ENCODE peak calls at places on chromosome 10, in four cellular contexts. One of them, this sample, is unnamed.

GRCh38 chr10:74888947-74889661 is 62.7 kb downstream of the KAT6B start:
- DNase-seq in H1: no peak
- DNase-seq in GM12878: no peak
- DNase-seq in HepG2: peak; percentile 20
- DNase-seq in this sample: no peak

GRCh38 chr10:14873090-14873760 is 5.4 kb upstream of the SUV39H2 start:
- DNase-seq in H1: no peak
- DNase-seq in GM12878: no peak
- DNase-seq in HepG2: no peak
- DNase-seq in this sample: no peak

GRCh38 chr10:11210211-11210922 is 192.7 kb downstream of the CELF2 start:
- DNase-seq in H1: no peak
- DNase-seq in GM12878: no peak
- DNase-seq in HepG2: no peak
- DNase-seq in this sample: no peak

GRCh38 chr10:30127120-30127541 is 67.7 kb upstream of the JCAD start:
- DNase-seq in H1: no peak
- DNase-seq in GM12878: no peak
- DNase-seq in HepG2: no peak
- DNase-seq in this sample: no peak

GRCh38 chr10:61975107-61975932 is 73.8 kb downstream of the ARID5B start:
- DNase-seq in H1: no peak
- DNase-seq in GM12878: no peak
- DNase-seq in HepG2: no peak
- DNase-seq in this sample: no peak

GRCh38 chr10:6755891-6756460 is 175.9 kb upstream of the PRKCQ start:
- DNase-seq in H1: no peak
- DNase-seq in GM12878: no peak
- DNase-seq in HepG2: no peak
- DNase-seq in this sample: no peak

GRCh38 chr10:13253726-13254125 is 19.6 kb upstream of the UCMA start:
- DNase-seq in H1: no peak
- DNase-seq in GM12878: no peak
- DNase-seq in HepG2: no peak
- DNase-seq in this sample: no peak

GRCh38 chr10:48555310-48556042 is 49.4 kb downstream of the ARHGAP22 start:
- DNase-seq in H1: peak; percentile 42
- DNase-seq in GM12878: no peak
- DNase-seq in HepG2: no peak
- DNase-seq in this sample: no peak

GRCh38 chr10:48289652-48290238 is 15.2 kb upstream of the FRMPD2 start:
- DNase-seq in H1: peak; percentile 88
- DNase-seq in GM12878: no peak
- DNase-seq in HepG2: peak; percentile 54
- DNase-seq in this sample: peak; percentile 48

GRCh38 chr10:61217851-61218565 is 235.2 kb downstream of the TMEM26 start:
- DNase-seq in H1: no peak
- DNase-seq in GM12878: no peak
- DNase-seq in HepG2: no peak
- DNase-seq in this sample: no peak

GRCh38 chr10:78021201-78021600 is 8.1 kb downstream of the POLR3A start:
- DNase-seq in H1: no peak
- DNase-seq in GM12878: no peak
- DNase-seq in HepG2: no peak
- DNase-seq in this sample: no peak

GRCh38 chr10:5559642-5560141 is 34.9 kb downstream of the CALML3 start:
- DNase-seq in H1: no peak
- DNase-seq in GM12878: no peak
- DNase-seq in HepG2: no peak
- DNase-seq in this sample: no peak

GRCh38 chr10:62817120-62817762 is 1.1 kb upstream of the EGR2 start:
- DNase-seq in H1: peak; percentile 59
- DNase-seq in GM12878: no peak
- DNase-seq in HepG2: no peak
- DNase-seq in this sample: no peak

GRCh38 chr10:78660446-78661106 is 408.2 kb upstream of the ZMIZ1 start:
- DNase-seq in H1: no peak
- DNase-seq in GM12878: no peak
- DNase-seq in HepG2: no peak
- DNase-seq in this sample: no peak

GRCh38 chr10:75634947-75635346 is 203.5 kb downstream of the LRMDA start:
- DNase-seq in H1: no peak
- DNase-seq in GM12878: no peak
- DNase-seq in HepG2: peak; percentile 21
- DNase-seq in this sample: no peak

GRCh38 chr10:107653832-107654287 is 489.4 kb upstream of the SORCS1 start:
- DNase-seq in H1: no peak
- DNase-seq in GM12878: peak; percentile 37
- DNase-seq in HepG2: no peak
- DNase-seq in this sample: no peak

GRCh38 chr10:23445591-23445990 is 6.7 kb downstream of the OTUD1 start:
- DNase-seq in H1: no peak
- DNase-seq in GM12878: no peak
- DNase-seq in HepG2: no peak
- DNase-seq in this sample: no peak

GRCh38 chr10:31707578-31708411 is 220.8 kb downstream of the ARHGAP12 start:
- DNase-seq in H1: no peak
- DNase-seq in GM12878: peak; percentile 90
- DNase-seq in HepG2: no peak
- DNase-seq in this sample: peak; percentile 57

GRCh38 chr10:27607591-27607990 is 103.5 kb downstream of the RAB18 start:
- DNase-seq in H1: no peak
- DNase-seq in GM12878: no peak
- DNase-seq in HepG2: no peak
- DNase-seq in this sample: no peak

GRCh38 chr10:116892873-116893685 is 43.8 kb downstream of the ENO4 start:
- DNase-seq in H1: no peak
- DNase-seq in GM12878: no peak
- DNase-seq in HepG2: no peak
- DNase-seq in this sample: no peak

GRCh38 chr10:33309410-33309809 is 25.1 kb downstream of the NRP1 start:
- DNase-seq in H1: no peak
- DNase-seq in GM12878: no peak
- DNase-seq in HepG2: no peak
- DNase-seq in this sample: no peak

GRCh38 chr10:61900829-61901783 is at the start of gene ARID5B:
- DNase-seq in H1: peak; percentile 48
- DNase-seq in GM12878: no peak
- DNase-seq in HepG2: peak; percentile 68
- DNase-seq in this sample: no peak

GRCh38 chr10:86971146-86971991 is 3.1 kb downstream of the ADIRF start:
- DNase-seq in H1: peak; percentile 77
- DNase-seq in GM12878: peak; percentile 55
- DNase-seq in HepG2: no peak
- DNase-seq in this sample: no peak

GRCh38 chr10:33812586-33812985 is 478.1 kb upstream of the NRP1 start:
- DNase-seq in H1: no peak
- DNase-seq in GM12878: no peak
- DNase-seq in HepG2: no peak
- DNase-seq in this sample: no peak

GRCh38 chr10:6513509-6513908 is 66.6 kb downstream of the PRKCQ start:
- DNase-seq in H1: no peak
- DNase-seq in GM12878: no peak
- DNase-seq in HepG2: no peak
- DNase-seq in this sample: no peak

GRCh38 chr10:75723319-75723965 is 292.0 kb downstream of the LRMDA start:
- DNase-seq in H1: no peak
- DNase-seq in GM12878: no peak
- DNase-seq in HepG2: no peak
- DNase-seq in this sample: no peak

GRCh38 chr10:9331583-9332008 is 1277.1 kb downstream of the GATA3 start:
- DNase-seq in H1: no peak
- DNase-seq in GM12878: no peak
- DNase-seq in HepG2: peak; percentile 21
- DNase-seq in this sample: peak; percentile 6

GRCh38 chr10:128147669-128148068 is 21.4 kb upstream of the MKI67 start:
- DNase-seq in H1: no peak
- DNase-seq in GM12878: no peak
- DNase-seq in HepG2: no peak
- DNase-seq in this sample: no peak

GRCh38 chr10:71776528-71776927 is 3.2 kb upstream of the VSIR start:
- DNase-seq in H1: no peak
- DNase-seq in GM12878: no peak
- DNase-seq in HepG2: no peak
- DNase-seq in this sample: no peak

GRCh38 chr10:119896061-119896655 is 3.6 kb downstream of the SEC23IP start:
- DNase-seq in H1: no peak
- DNase-seq in GM12878: no peak
- DNase-seq in HepG2: peak; percentile 91
- DNase-seq in this sample: no peak

GRCh38 chr10:78651287-78651686 is 417.5 kb upstream of the ZMIZ1 start:
- DNase-seq in H1: no peak
- DNase-seq in GM12878: no peak
- DNase-seq in HepG2: no peak
- DNase-seq in this sample: no peak

GRCh38 chr10:46247808-46248569 is 38.8 kb upstream of the ANTXRL start:
- DNase-seq in H1: peak; percentile 41
- DNase-seq in GM12878: no peak
- DNase-seq in HepG2: no peak
- DNase-seq in this sample: no peak

GRCh38 chr10:70585555-70586243 is 16.8 kb downstream of the PRF1 start:
- DNase-seq in H1: no peak
- DNase-seq in GM12878: no peak
- DNase-seq in HepG2: no peak
- DNase-seq in this sample: no peak

GRCh38 chr10:93742633-93743349 is 14.9 kb upstream of the LGI1 start:
- DNase-seq in H1: no peak
- DNase-seq in GM12878: peak; percentile 52
- DNase-seq in HepG2: no peak
- DNase-seq in this sample: no peak

GRCh38 chr10:3720228-3721019 is 64.6 kb downstream of the KLF6 start:
- DNase-seq in H1: no peak
- DNase-seq in GM12878: no peak
- DNase-seq in HepG2: peak; percentile 17
- DNase-seq in this sample: no peak

GRCh38 chr10:47045331-47045861 is 134.2 kb downstream of the PTPN20 start:
- DNase-seq in H1: no peak
- DNase-seq in GM12878: no peak
- DNase-seq in HepG2: no peak
- DNase-seq in this sample: no peak

GRCh38 chr10:68560916-68561691 is 967 bp downstream of the TET1 start:
- DNase-seq in H1: peak; percentile 64
- DNase-seq in GM12878: no peak
- DNase-seq in HepG2: peak; percentile 27
- DNase-seq in this sample: no peak

GRCh38 chr10:96974348-96974747 is 142.2 kb downstream of the LCOR start:
- DNase-seq in H1: no peak
- DNase-seq in GM12878: no peak
- DNase-seq in HepG2: no peak
- DNase-seq in this sample: no peak
- TF ChIP-seq ZNF274 in H1: no peak
- TF ChIP-seq ZNF274 in GM12878: no peak
- TF ChIP-seq ZNF274 in HepG2: no peak
- TF ChIP-seq ZNF274 in this sample: no peak

GRCh38 chr10:17959870-17960269 is 8.2 kb downstream of the SLC39A12 start:
- DNase-seq in H1: no peak
- DNase-seq in GM12878: no peak
- DNase-seq in HepG2: no peak
- DNase-seq in this sample: no peak

GRCh38 chr10:17954856-17955255 is 3.1 kb downstream of the SLC39A12 start:
- DNase-seq in H1: no peak
- DNase-seq in GM12878: no peak
- DNase-seq in HepG2: no peak
- DNase-seq in this sample: no peak

GRCh38 chr10:17961551-17962422 is 10.1 kb downstream of the SLC39A12 start:
- DNase-seq in H1: no peak
- DNase-seq in GM12878: no peak
- DNase-seq in HepG2: no peak
- DNase-seq in this sample: no peak

GRCh38 chr10:17963431-17963830 is 11.7 kb downstream of the SLC39A12 start:
- DNase-seq in H1: no peak
- DNase-seq in GM12878: no peak
- DNase-seq in HepG2: no peak
- DNase-seq in this sample: no peak

DNA sequence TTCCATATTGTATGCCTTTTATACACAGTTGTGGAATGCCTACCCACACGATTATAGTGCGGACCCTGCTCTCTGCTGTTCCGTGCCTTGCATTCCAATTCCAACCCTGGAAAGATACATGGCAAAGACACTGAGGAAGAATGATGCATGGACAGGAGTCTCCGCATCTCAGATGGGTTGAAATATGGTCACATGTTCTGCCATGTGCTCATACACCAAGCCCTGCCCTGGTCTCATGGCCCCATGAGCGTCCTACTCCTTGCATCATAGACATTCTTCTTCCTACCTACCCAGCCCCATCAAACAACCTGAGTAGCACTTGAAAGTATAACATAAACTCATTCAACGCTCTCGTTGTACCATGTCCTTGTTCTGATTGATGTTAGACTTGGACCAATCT is 6.3 kb downstream of the SLC39A12 start:
- DNase-seq in H1: no peak
- DNase-seq in GM12878: no peak
- DNase-seq in HepG2: no peak
- DNase-seq in this sample: no peak
- TF ChIP-seq SUZ12 in H1: no peak
- TF ChIP-seq SUZ12 in GM12878: no peak
- TF ChIP-seq SUZ12 in HepG2: no peak
- TF ChIP-seq SUZ12 in this sample: no peak

GRCh38 chr10:126646101-126646500 is 24.4 kb downstream of the C10orf90 start:
- DNase-seq in H1: no peak
- DNase-seq in GM12878: no peak
- DNase-seq in HepG2: no peak
- DNase-seq in this sample: no peak
- TF ChIP-seq YY1 in H1: no peak
- TF ChIP-seq YY1 in GM12878: no peak
- TF ChIP-seq YY1 in HepG2: no peak
- TF ChIP-seq YY1 in this sample: no peak

DNA sequence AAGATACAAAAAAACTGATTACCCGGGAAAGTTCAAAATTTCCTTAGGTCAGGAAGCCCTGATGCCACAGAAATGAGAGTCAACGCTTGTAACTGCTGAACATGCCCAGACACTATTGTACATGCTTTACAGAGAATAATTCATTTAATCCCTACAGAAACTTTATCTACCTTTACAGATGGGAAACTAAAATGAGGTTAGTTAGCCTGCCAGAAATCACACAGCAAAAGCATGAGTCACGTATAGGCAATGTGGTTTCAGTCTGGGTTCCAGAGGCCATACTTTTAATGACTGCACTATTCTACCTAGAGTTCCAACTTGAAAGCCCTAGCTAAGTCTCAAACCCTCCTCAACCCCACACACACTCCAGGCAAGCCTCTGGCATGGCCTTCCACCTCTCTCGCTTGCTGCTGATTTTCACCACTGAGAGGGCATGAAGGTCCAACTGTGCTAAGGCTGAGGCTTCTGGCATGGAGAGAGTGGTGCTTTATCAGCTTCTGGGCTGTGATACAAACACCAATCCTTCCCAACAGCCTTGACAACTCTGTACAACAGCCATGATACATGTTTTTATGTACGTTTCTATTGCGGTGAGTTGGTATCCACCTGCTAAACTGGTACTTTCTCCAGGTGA is 1011.2 kb upstream of the GHITM start:
- DNase-seq in H1: no peak
- DNase-seq in GM12878: no peak
- DNase-seq in HepG2: no peak
- DNase-seq in this sample: no peak
- TF ChIP-seq ZNF274 in H1: no peak
- TF ChIP-seq ZNF274 in GM12878: no peak
- TF ChIP-seq ZNF274 in HepG2: no peak
- TF ChIP-seq ZNF274 in this sample: no peak

This sample was measured in NT2/D1.